ENCODE peak calls at places on chromosome 19, in four cellular contexts. J is neuronal stem cell, S is mesenchymal stem cell, A is H1. V is an unnamed sample.

GRCh38 chr19:5032101-5032967 is 63.4 kb downstream of the KDM4B start:
- DNase-seq in J (no peak), S (peak), A (no peak), V (no peak)

GRCh38 chr19:18506101-18506534 is 15.8 kb downstream of the ELL start:
- DNase-seq in J (no peak), S (no peak), A (no peak), V (no peak)

GRCh38 chr19:8973501-8974091 is 36.6 kb downstream of the MUC16 start:
- DNase-seq in J (no peak), S (no peak), A (no peak), V (no peak)

GRCh38 chr19:55344444-55344843 is 4.8 kb downstream of the KMT5C start:
- DNase-seq in J (no peak), S (no peak), A (no peak), V (no peak)

GRCh38 chr19:2989236-2989946 is 12.0 kb downstream of the TLE6 start:
- DNase-seq in J (no peak), S (no peak), A (no peak), V (no peak)

GRCh38 chr19:17402982-17403855 is 2.2 kb downstream of the BST2 start:
- DNase-seq in J (peak), S (peak), A (no peak), V (peak)

GRCh38 chr19:11446271-11446651 is 10.8 kb downstream of the PRKCSH start:
- DNase-seq in J (no peak), S (no peak), A (no peak), V (peak)

GRCh38 chr19:41870401-41870873 is 6.6 kb upstream of the CD79A start:
- DNase-seq in J (no peak), S (peak), A (no peak), V (no peak)

GRCh38 chr19:3609779-3610719 is 3.4 kb upstream of the TBXA2R start:
- DNase-seq in J (no peak), S (no peak), A (no peak), V (no peak)

GRCh38 chr19:24000656-24001055 is 86.0 kb downstream of the ZNF726 start:
- DNase-seq in J (no peak), S (no peak), A (no peak), V (no peak)

GRCh38 chr19:4376991-4377781 is 23.2 kb downstream of the SH3GL1 start:
- DNase-seq in J (no peak), S (no peak), A (no peak), V (no peak)

GRCh38 chr19:4380254-4380727 is 20.1 kb downstream of the SH3GL1 start:
- DNase-seq in J (no peak), S (no peak), A (no peak), V (no peak)

GRCh38 chr19:16626796-16627193 is 1.2 kb downstream of the MED26 start:
- DNase-seq in J (no peak), S (no peak), A (no peak), V (no peak)

GRCh38 chr19:39409207-39409885 is 2.7 kb downstream of the ZFP36 start:
- DNase-seq in J (no peak), S (peak), A (peak), V (peak)

GRCh38 chr19:18397242-18398202 is at the start of gene LRRC25:
- DNase-seq in J (peak), S (no peak), A (no peak), V (peak)

GRCh38 chr19:35228177-35228930 is at the start of gene FAM187B:
- DNase-seq in J (no peak), S (no peak), A (no peak), V (no peak)

GRCh38 chr19:29798783-29799182 is 13.0 kb upstream of the CCNE1 start:
- DNase-seq in J (no peak), S (no peak), A (no peak), V (no peak)

GRCh38 chr19:4534836-4535658 is at the start of gene PLIN5:
- DNase-seq in J (peak), S (peak), A (peak), V (peak)

GRCh38 chr19:29315566-29315965 is 102.6 kb upstream of the UQCRFS1 start:
- DNase-seq in J (no peak), S (no peak), A (no peak), V (no peak)

GRCh38 chr19:10854350-10855089 is 6.3 kb downstream of the C19orf38 start:
- DNase-seq in J (no peak), S (no peak), A (no peak), V (no peak)

GRCh38 chr19:43923875-43924274 is 11.2 kb downstream of the ZNF45 start:
- DNase-seq in J (no peak), S (no peak), A (no peak), V (no peak)

GRCh38 chr19:44512326-44513298 is 12.3 kb upstream of the ZNF180 start:
- DNase-seq in J (no peak), S (peak), A (peak), V (peak)

GRCh38 chr19:46133101-46133627 is 8.7 kb upstream of the IGFL3 start:
- DNase-seq in J (peak), S (peak), A (peak), V (peak)

GRCh38 chr19:53594811-53595509 is 36.8 kb upstream of the DPRX start:
- DNase-seq in J (no peak), S (no peak), A (peak), V (peak)
- H2BK12ac ChIP-seq in J (peak), S (no peak), A (peak), V (no peak)

GRCh38 chr19:12983561-12984142 is 11.6 kb upstream of the NFIX start:
- DNase-seq in J (peak), S (peak), A (no peak), V (peak)

GRCh38 chr19:12984683-12985048 is 10.6 kb upstream of the NFIX start:
- DNase-seq in J (no peak), S (no peak), A (no peak), V (peak)

GRCh38 chr19:12983091-12983490 is 12.2 kb upstream of the NFIX start:
- DNase-seq in J (no peak), S (no peak), A (no peak), V (no peak)

GRCh38 chr19:12985049-12985776 is 10.1 kb upstream of the NFIX start:
- DNase-seq in J (no peak), S (peak), A (no peak), V (peak)

GRCh38 chr19:12984143-12984627 is 11.1 kb upstream of the NFIX start:
- DNase-seq in J (no peak), S (no peak), A (no peak), V (peak)
- H2BK15ac ChIP-seq in J (peak), S (no peak), A (peak), V (no peak)

DNA sequence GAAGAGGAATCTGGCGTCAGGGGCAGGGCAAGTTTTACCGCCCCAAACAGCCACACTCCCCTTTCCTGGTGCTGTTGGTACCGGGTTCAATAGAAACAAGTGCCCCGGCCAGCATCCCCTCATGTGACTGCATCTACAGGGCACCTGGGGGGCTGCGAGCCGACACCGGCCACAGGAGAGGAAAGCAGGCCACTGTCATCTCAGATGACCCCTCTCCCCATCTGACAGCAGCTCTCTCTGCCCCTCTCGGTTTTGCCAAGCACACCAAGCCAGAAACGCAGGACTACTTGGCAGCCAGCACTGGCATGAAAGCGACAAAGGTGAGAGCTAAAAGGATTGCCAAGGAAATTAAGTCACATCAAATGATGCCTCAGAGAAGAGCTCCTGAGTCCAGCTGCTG is 37.1 kb downstream of the MLLT1 start:
- DNase-seq in J (no peak), S (no peak), A (no peak), V (no peak)
- H2BK12ac ChIP-seq in J (no peak), S (no peak), A (no peak), V (no peak)

GRCh38 chr19:49766007-49766937 is 529 bp upstream of the AP2A1 start:
- DNase-seq in J (peak), S (peak), A (peak), V (peak)
- H2BK15ac ChIP-seq in J (no peak), S (no peak), A (peak), V (no peak)

GRCh38 chr19:50331187-50332013 is 2.2 kb upstream of the KCNC3 start:
- DNase-seq in J (no peak), S (no peak), A (no peak), V (peak)
- H2BK12ac ChIP-seq in J (no peak), S (no peak), A (peak), V (peak)

GRCh38 chr19:47485210-47485609 is 1.2 kb upstream of the KPTN start:
- DNase-seq in J (no peak), S (no peak), A (no peak), V (no peak)

GRCh38 chr19:47481460-47482052 is 2.5 kb downstream of the KPTN start:
- DNase-seq in J (no peak), S (no peak), A (no peak), V (no peak)

GRCh38 chr19:47483200-47483599 is 819 bp downstream of the KPTN start:
- DNase-seq in J (no peak), S (no peak), A (no peak), V (no peak)

GRCh38 chr19:47486900-47487299 is 2.9 kb upstream of the KPTN start:
- DNase-seq in J (no peak), S (no peak), A (no peak), V (no peak)

DNA sequence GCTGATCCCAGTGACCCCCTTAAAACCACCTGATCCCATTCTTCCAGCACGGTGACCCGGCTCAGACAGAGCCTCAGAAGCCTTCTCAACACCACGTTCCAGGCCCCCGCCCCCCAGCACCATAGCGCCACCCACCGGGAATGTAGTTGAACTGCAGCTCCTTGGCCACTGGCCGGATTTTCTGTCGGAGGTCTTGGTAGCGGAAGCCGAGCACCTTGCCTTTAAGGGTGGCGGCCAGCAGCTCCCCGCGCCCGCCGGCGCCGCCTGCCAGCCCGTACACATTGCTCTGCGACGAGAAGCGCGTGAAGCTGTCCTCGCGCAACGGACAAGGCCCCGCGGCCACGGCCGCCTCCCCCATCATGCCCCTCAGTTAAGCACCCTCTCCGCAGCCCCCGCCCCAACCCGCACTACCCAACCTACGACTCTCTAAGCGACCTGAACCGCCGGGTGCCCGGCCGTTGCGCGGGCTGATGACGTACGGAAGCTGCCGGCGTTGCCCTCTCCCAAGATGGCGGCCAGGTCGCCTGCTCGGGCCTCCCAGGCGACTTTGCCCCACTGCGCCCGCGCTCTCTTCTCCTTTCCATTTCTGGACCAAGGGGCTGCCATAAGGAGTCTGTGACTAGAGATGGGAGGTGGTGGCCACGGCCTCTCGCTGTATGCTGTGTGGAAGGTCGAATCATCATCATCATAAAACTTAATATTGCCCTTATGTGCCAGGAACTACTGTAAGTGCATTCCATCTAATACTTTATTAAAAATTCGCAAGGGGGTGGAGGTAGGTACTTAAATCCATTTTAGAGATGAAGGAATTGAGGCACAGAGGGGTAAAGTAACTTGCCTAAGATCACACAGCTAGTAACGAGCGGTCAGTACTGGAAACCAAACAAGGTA is at the start of gene KPTN:
- DNase-seq in J (peak), S (peak), A (peak), V (peak)
- H2BK15ac ChIP-seq in J (peak), S (peak), A (peak), V (no peak)

GRCh38 chr19:1067341-1068103 is 555 bp downstream of the ARHGAP45 start:
- DNase-seq in J (no peak), S (no peak), A (no peak), V (no peak)
- H2BK12ac ChIP-seq in J (no peak), S (no peak), A (no peak), V (no peak)

GRCh38 chr19:13152854-13153626 is 2.8 kb downstream of the IER2 start:
- DNase-seq in J (peak), S (peak), A (no peak), V (peak)

GRCh38 chr19:13155472-13156284 is 5.5 kb downstream of the IER2 start:
- DNase-seq in J (peak), S (peak), A (no peak), V (peak)

GRCh38 chr19:13153627-13154240 is 3.5 kb downstream of the IER2 start:
- DNase-seq in J (peak), S (no peak), A (no peak), V (no peak)

GRCh38 chr19:13154241-13154778 is 4.1 kb downstream of the IER2 start:
- DNase-seq in J (peak), S (peak), A (no peak), V (peak)

GRCh38 chr19:13154911-13155471 is 4.8 kb downstream of the IER2 start:
- DNase-seq in J (peak), S (peak), A (no peak), V (peak)
- H2BK15ac ChIP-seq in J (no peak), S (peak), A (peak), V (no peak)

GRCh38 chr19:14494451-14494850 is 1.5 kb downstream of the GIPC1 start:
- DNase-seq in J (no peak), S (no peak), A (no peak), V (no peak)
- H2BK12ac ChIP-seq in J (no peak), S (peak), A (no peak), V (no peak)